ENCODE peak calls at places on chromosomes 4 and X, in four cellular contexts. E is H7, N is GM06990, K is IMR-90. M is an unnamed sample.

GRCh38 chrX:16822723-16823122 is 36.5 kb downstream of the TXLNG start:
- DNase-seq in E (no peak), N (no peak), K (peak; percentile 79), M (peak; percentile 82)

GRCh38 chr4:56372774-56373173 is 14.5 kb downstream of the AASDH start:
- DNase-seq in K (peak; percentile 57), E (no peak), N (no peak), M (peak; percentile 24)

GRCh38 chrX:96713303-96713702 is 28.7 kb downstream of the DIAPH2 start:
- DNase-seq in N (no peak), E (no peak), K (no peak), M (no peak)

GRCh38 chr4:26858035-26858918 is 2.4 kb upstream of the STIM2 start:
- DNase-seq in N (no peak), E (peak; percentile 37), K (no peak), M (peak; percentile 4)

GRCh38 chrX:46941341-46941740 is 29.1 kb downstream of the JADE3 start:
- DNase-seq in E (no peak), K (no peak), N (no peak), M (no peak)

GRCh38 chr4:45467157-45467556 is 656.7 kb downstream of the GABRG1 start:
- DNase-seq in N (no peak), K (no peak), E (no peak), M (no peak)

GRCh38 chr4:108030332-108030731 is 40.6 kb downstream of the HADH start:
- DNase-seq in E (peak; percentile 66), K (peak; percentile 76), N (peak; percentile 15), M (peak; percentile 79)

GRCh38 chr4:143641406-143641805 is 59.1 kb downstream of the FREM3 start:
- DNase-seq in K (no peak), N (no peak), E (no peak), M (no peak)

GRCh38 chr4:161317000-161317399 is 846.8 kb downstream of the FSTL5 start:
- DNase-seq in K (no peak), N (no peak), E (no peak), M (no peak)

GRCh38 chrX:116490091-116490490 is 27.3 kb upstream of the CT83 start:
- DNase-seq in E (no peak), N (no peak), K (no peak), M (peak; percentile 12)

GRCh38 chrX:20066968-20067708 is 49.6 kb downstream of the MAP7D2 start:
- DNase-seq in N (no peak), K (peak; percentile 70), E (peak; percentile 49), M (peak; percentile 68)

GRCh38 chr4:947491-947971 is 15.3 kb downstream of the TMEM175 start:
- DNase-seq in K (no peak), E (peak; percentile 71), N (no peak), M (no peak)

GRCh38 chr4:105473340-105474109 is at the start of gene PPA2:
- DNase-seq in N (peak; percentile 94), K (peak; percentile 89), E (peak; percentile 70), M (peak; percentile 88)

GRCh38 chrX:116827063-116827462 is 364.3 kb upstream of the CT83 start:
- DNase-seq in N (no peak), E (no peak), K (no peak), M (no peak)

GRCh38 chr4:19095491-19096046 is 1074.0 kb upstream of the LCORL start:
- DNase-seq in N (no peak), K (no peak), E (no peak), M (no peak)

GRCh38 chr4:87117051-87117729 is 103.2 kb downstream of the KLHL8 start:
- DNase-seq in K (no peak), N (no peak), E (peak; percentile 22), M (no peak)

GRCh38 chr4:54439831-54440243 is 210.7 kb downstream of the PDGFRA start:
- DNase-seq in K (peak; percentile 41), N (peak; percentile 9), E (peak; percentile 12), M (peak; percentile 64)

GRCh38 chr4:71607780-71608673 is 175.9 kb downstream of the GC start:
- DNase-seq in N (no peak), K (peak; percentile 6), E (no peak), M (peak; percentile 76)

GRCh38 chr4:88244056-88244455 is 40.3 kb downstream of the PPM1K start:
- DNase-seq in E (peak; percentile 12), N (no peak), K (no peak), M (no peak)

GRCh38 chr4:38152305-38152704 is 192.1 kb downstream of the PTTG2 start:
- DNase-seq in N (no peak), E (no peak), K (no peak), M (no peak)

GRCh38 chrX:1592128-1592862 is 891 bp downstream of the AKAP17A start:
- DNase-seq in K (peak; percentile 5), E (peak; percentile 77), N (peak; percentile 62), M (peak; percentile 52)

GRCh38 chr4:83153312-83153915 is 38.9 kb upstream of the PLAC8 start:
- DNase-seq in E (no peak), K (no peak), N (no peak), M (no peak)

GRCh38 chr4:26144526-26145167 is 176.2 kb upstream of the RBPJ start:
- DNase-seq in E (no peak), K (peak; percentile 36), N (no peak), M (no peak)

GRCh38 chrX:110087485-110088356 is 84.8 kb downstream of the TMEM164 start:
- DNase-seq in K (peak; percentile 94), E (no peak), N (no peak), M (peak; percentile 95)

GRCh38 chr4:168811793-168812651 is 198.0 kb downstream of the CBR4 start:
- DNase-seq in N (no peak), K (peak; percentile 79), E (no peak), M (peak; percentile 59)

GRCh38 chr4:168710353-168710946 is 213.6 kb downstream of the PALLD start:
- DNase-seq in K (peak; percentile 79), E (peak; percentile 58), N (no peak), M (peak; percentile 61)

GRCh38 chr4:98491862-98492554 is 166.4 kb downstream of the TSPAN5 start:
- DNase-seq in K (no peak), E (no peak), N (no peak), M (no peak)

GRCh38 chr4:5033266-5033945 is 14.1 kb upstream of the CYTL1 start:
- DNase-seq in K (no peak), E (no peak), N (no peak), M (peak; percentile 10)

GRCh38 chrX:68249904-68250303 is 183.4 kb downstream of the OPHN1 start:
- DNase-seq in E (no peak), N (no peak), K (no peak), M (no peak)

GRCh38 chr4:76615999-76616398 is 181.0 kb downstream of the SHROOM3 start:
- DNase-seq in N (no peak), E (no peak), K (no peak), M (no peak)

GRCh38 chr4:56551516-56551915 is 45.9 kb downstream of the ARL9 start:
- DNase-seq in E (no peak), K (no peak), N (no peak), M (no peak)

GRCh38 chr4:80184053-80184790 is 13.1 kb upstream of the PRDM8 start:
- DNase-seq in K (peak; percentile 82), E (peak; percentile 95), N (peak; percentile 85), M (peak; percentile 90)

GRCh38 chrX:68889244-68889643 is 60.4 kb downstream of the EFNB1 start:
- DNase-seq in K (no peak), E (no peak), N (no peak), M (no peak)

GRCh38 chr4:84678976-84679744 is 96.2 kb downstream of the CDS1 start:
- DNase-seq in N (no peak), K (no peak), E (no peak), M (no peak)

M was measured in ELR.